ENCODE peak calls at places on chromosomes 5 and 9, in ten cellular contexts. G, D, X, B, T, U, H, J, A and E are unnamed samples.

GRCh38 chr5:1666812-1667588 is 132.6 kb downstream of the MRPL36 start:
- DNase-seq in B (no peak), J (peak; percentile 60), A (no peak), U (no peak), G (peak; percentile 80), T (peak; percentile 88), D (no peak), X (peak; percentile 65), H (no peak), E (no peak)

GRCh38 chr9:110125207-110125751 is 82.7 kb downstream of the C9orf152 start:
- DNase-seq in A (peak; percentile 67), U (no peak), B (peak; percentile 98), H (peak; percentile 88), G (peak; percentile 87), J (no peak), X (peak; percentile 84), D (peak; percentile 74), T (peak; percentile 94), E (peak; percentile 83)

GRCh38 chr9:36791204-36791948 is 218.7 kb downstream of the MELK start:
- DNase-seq in J (no peak), G (no peak), T (peak; percentile 9), H (no peak), B (no peak), D (no peak), U (no peak), X (no peak), A (no peak), E (no peak)

GRCh38 chr5:87243161-87243877 is 24.4 kb upstream of the RASA1 start:
- DNase-seq in X (no peak), D (no peak), B (peak; percentile 70), H (peak; percentile 31), A (no peak), T (no peak), G (no peak), U (no peak), J (no peak), E (no peak)

GRCh38 chr9:30015073-30015472 is 2369.4 kb upstream of the ACO1 start:
- DNase-seq in G (no peak), T (no peak), X (no peak), B (no peak), A (no peak), H (no peak), D (no peak), J (no peak), U (no peak), E (no peak)

GRCh38 chr9:89978185-89978584 is 373.4 kb downstream of the GADD45G start:
- DNase-seq in X (no peak), B (no peak), A (peak; percentile 29), J (no peak), D (no peak), G (no peak), H (peak; percentile 27), T (peak; percentile 29), U (no peak), E (no peak)

GRCh38 chr5:56769875-56770604 is 45.3 kb upstream of the MAP3K1 start:
- DNase-seq in U (no peak), J (no peak), G (no peak), A (no peak), D (no peak), T (no peak), H (no peak), X (no peak), B (no peak), E (no peak)

GRCh38 chr5:138110266-138110963 is 26.6 kb downstream of the WNT8A start:
- DNase-seq in U (no peak), D (no peak), G (peak; percentile 18), X (no peak), T (peak; percentile 46), B (no peak), H (no peak), A (peak; percentile 50), J (no peak), E (no peak)

GRCh38 chr5:41519801-41520200 is 9.4 kb upstream of the PLCXD3 start:
- DNase-seq in U (no peak), T (no peak), A (no peak), D (no peak), H (peak; percentile 1), B (no peak), X (no peak), G (no peak), J (no peak), E (no peak)

GRCh38 chr9:90290716-90291485 is 351.7 kb downstream of the DIRAS2 start:
- DNase-seq in G (no peak), T (no peak), H (no peak), A (no peak), X (no peak), U (no peak), J (no peak), D (no peak), B (peak; percentile 15), E (no peak)

GRCh38 chr9:137407590-137408300 is 15.2 kb downstream of the EXD3 start:
- DNase-seq in A (no peak), G (no peak), X (no peak), D (peak; percentile 72), U (no peak), B (no peak), J (no peak), T (no peak), H (no peak), E (no peak)

GRCh38 chr9:91465420-91465819 is 41.8 kb upstream of the NFIL3 start:
- DNase-seq in G (no peak), H (no peak), D (no peak), U (no peak), X (no peak), T (no peak), B (no peak), J (no peak), A (no peak), E (no peak)

GRCh38 chr9:121302786-121303185 is 34.8 kb downstream of the GSN start:
- DNase-seq in J (no peak), G (no peak), U (no peak), D (peak; percentile 22), H (no peak), X (peak; percentile 45), B (no peak), T (no peak), A (no peak), E (no peak)

GRCh38 chr9:1939926-1940368 is 75.2 kb upstream of the SMARCA2 start:
- DNase-seq in J (no peak), X (no peak), B (no peak), G (no peak), H (peak; percentile 26), A (peak; percentile 42), D (no peak), T (peak; percentile 69), U (peak; percentile 20), E (peak; percentile 30)

GRCh38 chr9:123059472-123060220 is 26.2 kb downstream of the GPR21 start:
- DNase-seq in J (no peak), T (no peak), G (no peak), H (no peak), X (no peak), B (no peak), D (no peak), U (no peak), A (no peak), E (no peak)

GRCh38 chr9:124774131-124774978 is 2.6 kb upstream of the OLFML2A start:
- DNase-seq in U (peak; percentile 69), B (peak; percentile 72), A (peak; percentile 72), T (peak; percentile 88), G (peak; percentile 88), H (peak; percentile 93), J (peak; percentile 84), X (peak; percentile 88), D (peak; percentile 91), E (peak; percentile 85)

GRCh38 chr9:134189167-134189474 is 24.8 kb upstream of the RNU6ATAC start:
- DNase-seq in H (no peak), B (no peak), X (peak; percentile 44), J (no peak), G (no peak), D (no peak), A (no peak), T (no peak), U (no peak), E (no peak)

GRCh38 chr5:151703227-151703626 is 16.5 kb upstream of the SPARC start:
- DNase-seq in J (no peak), G (no peak), A (no peak), X (no peak), B (no peak), D (no peak), U (no peak), T (no peak), H (no peak), E (no peak)

GRCh38 chr5:135233477-135233876 is 165.6 kb downstream of the MACROH2A1 start:
- DNase-seq in U (no peak), J (no peak), H (no peak), A (no peak), T (no peak), D (peak; percentile 71), X (peak; percentile 48), B (no peak), G (no peak), E (no peak)

GRCh38 chr9:4859035-4859434 is 66.3 kb downstream of the RCL1 start:
- DNase-seq in T (no peak), U (no peak), J (no peak), G (no peak), X (no peak), A (no peak), D (no peak), B (no peak), H (no peak), E (no peak)

GRCh38 chr5:146643805-146644204 is 127.8 kb upstream of the GPR151 start:
- DNase-seq in D (no peak), H (no peak), A (no peak), B (no peak), T (no peak), J (no peak), G (no peak), X (no peak), U (no peak), E (no peak)

GRCh38 chr9:109426621-109427402 is 71.3 kb downstream of the PTPN3 start:
- DNase-seq in U (no peak), J (no peak), G (no peak), T (no peak), B (no peak), A (no peak), H (no peak), D (no peak), X (no peak), E (no peak)

GRCh38 chr9:15618540-15619331 is 65.9 kb downstream of the CCDC171 start:
- DNase-seq in B (no peak), D (no peak), G (no peak), A (no peak), T (no peak), J (no peak), U (no peak), H (no peak), X (peak; percentile 67), E (no peak)

GRCh38 chr9:94851467-94851866 is 125.0 kb downstream of the AOPEP start:
- DNase-seq in J (no peak), X (no peak), H (no peak), U (no peak), T (no peak), A (no peak), D (no peak), B (no peak), G (no peak), E (no peak)

GRCh38 chr9:27189426-27189825 is 80.4 kb downstream of the TEK start:
- DNase-seq in H (no peak), G (no peak), B (no peak), X (no peak), J (no peak), U (no peak), T (no peak), D (no peak), A (no peak), E (no peak)